ENCODE peak calls at places on chromosomes 2 and 18, in six cellular contexts. N, J, D, X, Z and F are unnamed samples.

GRCh38 chr2:20674974-20675679 is 8.2 kb downstream of the GDF7 start:
- DNase-seq in N (no peak), J (no peak), D (peak), X (no peak), Z (no peak), F (no peak)

GRCh38 chr18:71899707-71900483 is 644.2 kb downstream of the CBLN2 start:
- DNase-seq in N (no peak), J (no peak), D (no peak), X (no peak), Z (no peak), F (no peak)

GRCh38 chr2:113203217-113203530 is 29.4 kb downstream of the PSD4 start:
- DNase-seq in N (no peak), J (no peak), D (no peak), X (no peak), Z (no peak), F (no peak)

GRCh38 chr2:145811467-145812162 is 1291.7 kb upstream of the ZEB2 start:
- DNase-seq in N (no peak), J (no peak), D (no peak), X (peak), Z (no peak), F (no peak)

GRCh38 chr2:82825410-82826090 is 1633.5 kb downstream of the SUCLG1 start:
- DNase-seq in N (no peak), J (no peak), D (no peak), X (no peak), Z (no peak), F (no peak)

GRCh38 chr2:25388491-25388890 is 46.8 kb upstream of the DNMT3A start:
- DNase-seq in N (peak), J (no peak), D (no peak), X (no peak), Z (no peak), F (no peak)

GRCh38 chr2:152349416-152349815 is 14.4 kb downstream of the FMNL2 start:
- DNase-seq in N (no peak), J (no peak), D (no peak), X (no peak), Z (no peak), F (no peak)

GRCh38 chr18:54228364-54228763 is 3.9 kb upstream of the MBD2 start:
- DNase-seq in N (no peak), J (no peak), D (no peak), X (no peak), Z (no peak), F (no peak)

GRCh38 chr2:189558516-189559263 is 21.9 kb downstream of the SLC40A1 start:
- DNase-seq in N (no peak), J (no peak), D (no peak), X (no peak), Z (no peak), F (no peak)

GRCh38 chr2:126655500-126656310 is at the start of gene GYPC:
- DNase-seq in N (peak), J (no peak), D (no peak), X (peak), Z (no peak), F (peak)

GRCh38 chr2:216015722-216016464 is 2.5 kb upstream of the MREG start:
- DNase-seq in N (no peak), J (peak), D (no peak), X (no peak), Z (no peak), F (peak)

GRCh38 chr18:11518788-11519685 is 90.4 kb upstream of the SLC35G4 start:
- DNase-seq in N (peak), J (no peak), D (peak), X (peak), Z (peak), F (peak)

GRCh38 chr18:73924836-73925235 is 222.8 kb downstream of the FBXO15 start:
- DNase-seq in N (no peak), J (no peak), D (no peak), X (no peak), Z (no peak), F (no peak)

GRCh38 chr2:196225213-196225612 is 53.8 kb upstream of the STK17B start:
- DNase-seq in N (no peak), J (no peak), D (no peak), X (no peak), Z (no peak), F (no peak)

GRCh38 chr2:196229013-196229412 is 57.6 kb upstream of the STK17B start:
- DNase-seq in N (no peak), J (no peak), D (no peak), X (no peak), Z (no peak), F (no peak)

GRCh38 chr2:196220671-196221070 is 49.3 kb upstream of the STK17B start:
- DNase-seq in N (no peak), J (no peak), D (no peak), X (no peak), Z (no peak), F (no peak)

GRCh38 chr2:196226058-196226747 is 54.8 kb upstream of the STK17B start:
- DNase-seq in N (no peak), J (no peak), D (no peak), X (no peak), Z (no peak), F (no peak)

DNA sequence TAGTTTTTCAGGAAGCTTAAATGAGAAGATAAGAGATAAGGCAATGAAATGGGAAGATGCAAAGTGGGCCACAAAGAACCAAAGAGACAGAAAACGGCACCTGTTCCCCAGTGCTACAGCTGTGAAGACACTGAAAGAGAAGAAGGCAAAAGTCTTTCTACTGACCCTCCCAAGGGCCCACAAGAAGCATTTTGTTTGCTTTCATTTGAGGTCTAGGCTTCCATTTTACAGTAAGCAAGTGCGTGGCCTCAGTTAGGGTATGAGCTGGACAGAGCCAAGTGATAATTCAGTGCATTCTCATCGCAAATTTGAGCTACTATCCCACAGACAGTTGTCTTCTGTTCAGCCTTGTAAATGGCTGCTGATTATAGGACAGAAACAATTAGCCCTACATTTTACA is 53.4 kb upstream of the STK17B start:
- DNase-seq in N (no peak), J (no peak), D (no peak), X (no peak), Z (no peak), F (no peak)
- TF ChIP-seq TAF1 in N (no peak), J (no peak), D (no peak), X (no peak), Z (no peak), F (no peak)

DNA sequence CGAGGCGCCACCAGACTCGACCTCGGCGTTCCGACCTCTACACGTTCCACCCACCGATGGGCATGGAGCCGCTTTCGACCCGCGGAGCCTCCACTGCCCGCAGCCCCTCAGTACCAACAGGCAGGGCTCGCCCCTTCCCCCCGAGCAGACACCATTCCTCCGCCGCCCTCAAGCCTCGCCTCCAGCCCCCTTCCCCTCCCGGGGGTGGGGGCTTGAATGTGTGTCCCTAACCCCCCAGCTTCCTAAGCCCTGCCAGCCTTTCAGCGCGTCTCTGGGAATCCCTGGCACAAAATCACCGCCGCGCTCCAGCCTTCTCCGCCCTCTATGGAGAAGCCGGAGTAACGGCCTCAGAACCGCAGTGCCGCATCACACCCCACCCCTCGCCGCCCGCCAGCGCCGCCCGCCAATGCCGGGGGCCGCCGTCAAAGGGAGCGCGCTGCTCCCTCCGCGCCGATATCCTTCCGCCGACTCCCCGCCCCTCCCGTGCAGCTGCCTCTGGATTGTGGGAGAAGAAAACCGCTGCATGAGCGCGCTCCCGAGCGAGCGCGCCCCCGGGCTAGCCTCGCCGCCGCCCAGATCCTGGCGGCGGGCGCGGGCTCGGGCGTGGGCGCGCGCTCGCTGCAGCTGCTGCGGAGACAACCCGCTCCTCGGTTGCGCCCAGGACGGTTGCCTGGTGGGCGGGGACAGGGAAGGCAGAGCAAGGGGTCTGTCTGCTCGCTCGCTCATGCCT is at the start of gene CCDC88A:
- DNase-seq in N (peak), J (peak), D (peak), X (peak), Z (peak), F (peak)
- TF ChIP-seq POLR2A in N (peak), J (peak), D (peak), X (peak), Z (peak), F (peak)

DNA sequence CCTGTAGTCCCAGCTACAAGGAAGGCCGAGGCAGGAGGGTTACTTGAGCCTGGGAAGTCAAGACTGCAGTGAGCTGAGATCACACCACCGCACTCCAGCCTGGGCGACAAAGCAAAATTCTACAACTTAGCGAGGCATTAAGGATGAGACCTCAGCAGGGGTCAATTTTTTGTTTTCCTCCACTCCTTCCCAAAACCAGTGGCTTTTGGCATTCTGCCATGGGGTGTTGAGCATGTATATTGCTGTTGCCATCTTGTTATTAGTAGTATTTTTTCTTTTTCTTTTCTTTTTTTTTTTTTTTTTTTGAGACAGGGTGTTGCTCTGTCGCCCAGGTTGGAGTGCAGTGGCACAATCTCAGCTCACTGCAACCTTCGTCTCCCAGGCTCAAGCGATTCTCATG is 8.9 kb upstream of the GIGYF2 start:
- DNase-seq in N (no peak), J (no peak), D (no peak), X (no peak), Z (no peak), F (no peak)
- TF ChIP-seq POLR2AphosphoS5 in N (no peak), J (no peak), D (no peak), X (no peak), Z (no peak), F (no peak)

GRCh38 chr2:148684507-148684906 is 40.0 kb downstream of the EPC2 start:
- DNase-seq in N (no peak), J (no peak), D (no peak), X (no peak), Z (no peak), F (no peak)

GRCh38 chr2:148680462-148680861 is 35.9 kb downstream of the EPC2 start:
- DNase-seq in N (no peak), J (no peak), D (no peak), X (no peak), Z (no peak), F (no peak)

GRCh38 chr2:148675708-148676107 is 31.2 kb downstream of the EPC2 start:
- DNase-seq in N (no peak), J (no peak), D (no peak), X (no peak), Z (no peak), F (no peak)

DNA sequence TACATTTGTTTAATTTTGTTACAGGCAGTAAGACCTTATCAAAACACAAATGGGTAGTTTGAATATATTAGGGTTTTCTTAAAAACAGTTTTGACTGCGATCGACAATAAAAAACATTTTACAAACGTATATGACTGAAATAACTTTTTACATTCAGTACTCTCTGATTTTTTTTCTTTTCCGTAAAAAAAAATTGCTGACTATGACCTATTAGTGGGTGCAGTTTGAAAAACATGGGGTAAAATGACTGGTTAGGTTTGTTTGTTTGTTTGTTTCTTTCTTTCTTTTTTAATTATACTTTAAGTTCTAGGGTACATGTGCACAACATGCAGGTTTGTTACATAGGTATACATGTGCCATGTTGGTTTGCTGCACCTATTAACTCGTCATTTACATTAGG is 36.9 kb downstream of the EPC2 start:
- DNase-seq in N (no peak), J (no peak), D (no peak), X (no peak), Z (no peak), F (no peak)
- TF ChIP-seq TAF1 in N (no peak), J (no peak), D (no peak), X (no peak), Z (no peak), F (no peak)

DNA sequence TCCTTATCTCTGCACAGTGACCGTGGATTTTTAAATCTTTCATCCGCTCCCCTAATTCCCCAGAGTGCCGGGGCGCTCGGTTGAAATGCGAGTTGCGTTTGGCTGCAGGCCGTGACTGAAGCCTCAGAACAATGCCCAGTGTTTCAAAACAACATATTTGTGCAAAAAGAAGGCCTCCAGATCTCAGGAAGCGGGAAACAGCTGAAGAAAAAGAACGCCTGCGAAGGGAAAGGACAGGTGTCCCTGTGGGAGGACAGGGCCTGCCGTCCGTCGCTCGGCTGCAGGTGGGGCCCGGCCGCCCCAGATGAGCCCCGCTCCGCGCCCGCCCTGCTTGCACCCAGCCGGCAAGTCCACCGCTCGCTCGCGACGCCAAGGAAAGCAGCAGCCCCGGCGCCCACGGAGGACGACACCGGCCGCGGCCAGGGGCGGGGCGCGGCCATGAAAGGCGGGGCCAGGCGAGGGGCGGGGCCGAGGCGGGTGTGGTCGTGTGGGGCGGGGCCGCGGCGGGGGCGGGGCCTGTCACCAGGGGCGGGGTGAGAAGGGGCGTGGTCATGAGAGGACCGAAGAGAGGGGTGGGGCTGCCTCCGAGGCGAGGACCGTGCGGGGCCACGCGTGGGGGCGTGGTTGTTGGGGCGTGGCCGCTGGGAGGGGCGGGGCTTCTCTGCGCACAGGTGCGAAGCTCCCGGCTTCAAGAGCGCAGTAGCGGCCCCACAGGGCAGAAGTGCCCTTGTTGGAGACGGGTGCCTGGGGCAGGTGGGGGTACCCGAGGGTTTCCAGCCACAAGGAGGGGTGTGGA is 17.6 kb upstream of the BOK start:
- DNase-seq in N (peak), J (no peak), D (no peak), X (peak), Z (peak), F (peak)
- TF ChIP-seq POLR2A in N (no peak), J (no peak), D (no peak), X (peak), Z (peak), F (no peak)

DNA sequence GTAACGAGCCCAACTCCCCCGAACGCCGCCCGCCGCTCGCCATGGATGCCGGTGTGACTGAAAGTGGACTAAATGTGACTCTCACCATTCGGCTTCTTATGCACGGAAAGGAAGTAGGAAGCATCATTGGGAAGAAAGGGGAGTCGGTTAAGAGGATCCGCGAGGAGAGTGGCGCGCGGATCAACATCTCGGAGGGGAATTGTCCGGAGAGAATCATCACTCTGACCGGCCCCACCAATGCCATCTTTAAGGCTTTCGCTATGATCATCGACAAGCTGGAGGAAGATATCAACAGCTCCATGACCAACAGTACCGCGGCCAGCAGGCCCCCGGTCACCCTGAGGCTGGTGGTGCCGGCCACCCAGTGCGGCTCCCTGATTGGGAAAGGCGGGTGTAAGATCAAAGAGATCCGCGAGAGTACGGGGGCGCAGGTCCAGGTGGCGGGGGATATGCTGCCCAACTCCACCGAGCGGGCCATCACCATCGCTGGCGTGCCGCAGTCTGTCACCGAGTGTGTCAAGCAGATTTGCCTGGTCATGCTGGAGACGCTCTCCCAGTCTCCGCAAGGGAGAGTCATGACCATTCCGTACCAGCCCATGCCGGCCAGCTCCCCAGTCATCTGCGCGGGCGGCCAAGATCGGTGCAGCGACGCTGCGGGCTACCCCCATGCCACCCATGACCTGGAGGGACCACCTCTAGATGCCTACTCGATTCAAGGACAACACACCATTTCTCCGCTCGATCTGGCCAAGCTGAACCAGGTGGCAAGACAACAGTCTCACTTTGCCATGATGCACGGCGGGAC is 628 bp downstream of the PCBP1 start:
- DNase-seq in N (no peak), J (no peak), D (peak), X (peak), Z (no peak), F (peak)
- TF ChIP-seq POLR2AphosphoS5 in N (peak), J (peak), D (no peak), X (peak), Z (peak), F (peak)

DNA sequence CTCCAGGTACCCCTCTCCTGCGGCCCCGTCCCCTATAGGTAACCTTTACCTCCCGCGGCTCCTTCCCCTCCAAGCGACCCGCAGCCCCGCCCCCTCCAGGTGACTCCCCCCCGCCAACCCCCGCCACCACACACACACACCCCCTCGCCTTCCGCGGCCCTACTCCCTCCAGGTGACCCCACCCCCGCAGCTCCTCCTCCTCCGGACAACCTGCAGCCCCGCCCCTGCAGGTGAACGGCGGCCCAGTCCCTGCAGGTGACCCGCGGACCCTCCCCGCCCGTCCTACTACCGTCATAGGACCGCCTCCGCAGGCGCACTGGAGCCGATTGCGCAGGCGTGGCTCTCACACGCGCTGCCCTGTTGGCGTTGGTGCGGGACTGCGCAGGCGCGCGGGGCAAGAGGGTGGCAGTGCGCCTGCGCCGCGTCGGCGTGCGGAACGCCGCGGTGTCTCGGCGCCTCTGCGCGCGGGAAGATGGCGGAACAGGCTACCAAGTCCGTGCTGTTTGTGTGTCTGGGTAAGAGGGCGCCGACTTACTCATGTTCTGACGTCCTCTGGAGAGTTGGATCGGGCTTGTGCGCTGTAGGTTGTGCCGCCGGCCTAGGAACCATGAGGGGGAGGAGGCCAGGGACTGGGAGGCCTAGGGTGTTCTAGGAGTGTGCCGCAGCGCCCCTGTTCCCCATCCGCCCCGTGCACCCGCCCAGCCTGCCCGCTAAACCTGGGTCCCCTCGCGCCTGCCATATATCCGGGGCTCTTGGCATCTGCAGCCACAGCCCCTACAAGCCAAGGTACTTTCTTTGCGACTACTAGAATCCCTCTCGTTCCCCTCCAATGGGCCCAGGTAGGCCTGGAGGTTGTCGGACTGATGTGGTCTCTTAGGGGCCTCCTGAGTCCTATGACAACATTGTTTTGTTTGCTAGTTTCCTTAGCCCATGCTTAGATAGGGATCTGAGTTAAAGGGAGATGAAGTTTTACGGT is at the start of gene ACP1:
- DNase-seq in N (peak), J (peak), D (peak), X (peak), Z (peak), F (peak)
- TF ChIP-seq TAF1 in N (peak), J (peak), D (peak), X (peak), Z (peak), F (peak)